ENCODE peak calls at places on chromosomes 12 and 14, in six cellular contexts. U, G, K, J, T and B are unnamed samples.

GRCh38 chr12:8564656-8565055 is 24.0 kb upstream of the CLEC4E start:
- DNase-seq in U (no peak), K (peak; percentile 6), T (no peak), G (no peak), J (no peak), B (no peak)

GRCh38 chr12:94263011-94263786 is 114.8 kb downstream of the PLXNC1 start:
- DNase-seq in J (no peak), K (no peak), T (peak; percentile 32), U (peak; percentile 80), G (no peak), B (peak; percentile 21)

GRCh38 chr14:106021832-106022231 is 495.4 kb downstream of the TMEM121 start:
- DNase-seq in J (no peak), K (no peak), T (no peak), G (no peak), U (no peak), B (no peak)

GRCh38 chr12:12433203-12433731 is 76.4 kb downstream of the BORCS5 start:
- DNase-seq in U (no peak), G (no peak), J (no peak), K (no peak), T (no peak), B (no peak)

GRCh38 chr12:121787063-121787774 is 6.3 kb downstream of the RHOF start:
- DNase-seq in T (no peak), G (no peak), J (no peak), K (peak; percentile 50), U (peak; percentile 51), B (peak; percentile 40)

GRCh38 chr14:74875941-74876913 is at the start of gene PROX2:
- DNase-seq in K (no peak), G (no peak), T (no peak), U (peak; percentile 47), J (no peak), B (peak; percentile 11)

GRCh38 chr12:114826233-114826632 is 142.3 kb upstream of the TBX3 start:
- DNase-seq in U (no peak), K (no peak), G (no peak), J (no peak), T (no peak), B (no peak)

GRCh38 chr12:113005759-113006158 is 27.4 kb downstream of the OAS2 start:
- DNase-seq in K (peak; percentile 20), T (no peak), U (no peak), J (peak; percentile 35), G (no peak), B (no peak)

GRCh38 chr12:12835378-12836145 is 22.4 kb downstream of the DDX47 start:
- DNase-seq in G (no peak), T (no peak), K (peak; percentile 71), J (peak; percentile 37), U (no peak), B (no peak)

GRCh38 chr12:82694970-82695369 is 8.3 kb downstream of the TMTC2 start:
- DNase-seq in T (no peak), U (no peak), K (no peak), J (no peak), G (no peak), B (no peak)

GRCh38 chr12:131351319-131352028 is 359.4 kb upstream of the SFSWAP start:
- DNase-seq in K (no peak), U (no peak), G (no peak), J (no peak), T (no peak), B (no peak)

GRCh38 chr14:75335588-75335987 is 57.0 kb downstream of the FOS start:
- DNase-seq in J (no peak), U (no peak), G (no peak), K (no peak), T (peak; percentile 58), B (no peak)

GRCh38 chr12:21831671-21832357 is 57.3 kb upstream of the KCNJ8 start:
- DNase-seq in K (no peak), U (no peak), T (no peak), J (no peak), G (peak; percentile 29), B (no peak)

GRCh38 chr12:98490491-98491453 is 24.6 kb upstream of the TMPO start:
- DNase-seq in K (peak; percentile 92), G (peak; percentile 85), U (peak; percentile 85), J (peak; percentile 68), T (peak; percentile 66), B (peak; percentile 79)

GRCh38 chr12:75560167-75560566 is 48.8 kb upstream of the KRR1 start:
- DNase-seq in J (peak; percentile 21), G (no peak), U (no peak), T (no peak), K (no peak), B (no peak)

GRCh38 chr14:28754209-28754985 is 12.2 kb upstream of the FOXG1 start:
- DNase-seq in U (no peak), K (peak; percentile 52), T (no peak), J (no peak), G (no peak), B (no peak)

GRCh38 chr12:19025582-19025981 is 104.0 kb upstream of the PLEKHA5 start:
- DNase-seq in U (no peak), K (no peak), J (no peak), T (no peak), G (no peak), B (no peak)

GRCh38 chr12:17335487-17335886 is 729.5 kb upstream of the LMO3 start:
- DNase-seq in K (no peak), G (no peak), T (no peak), J (no peak), U (no peak), B (no peak)

GRCh38 chr12:54358620-54358944 is 5.7 kb downstream of the GPR84 start:
- DNase-seq in U (no peak), K (no peak), G (no peak), J (no peak), T (no peak), B (no peak)

GRCh38 chr14:35416108-35416750 is 11.7 kb upstream of the NFKBIA start:
- DNase-seq in T (no peak), J (peak; percentile 15), U (peak; percentile 81), K (no peak), G (no peak), B (peak; percentile 43)

GRCh38 chr12:21371050-21371449 is 1.7 kb upstream of the IAPP start:
- DNase-seq in G (no peak), J (no peak), T (no peak), K (no peak), U (no peak), B (no peak)

GRCh38 chr12:27206801-27207502 is 37.1 kb upstream of the STK38L start:
- DNase-seq in U (no peak), T (no peak), K (no peak), G (no peak), J (no peak), B (no peak)

GRCh38 chr12:53005215-53005985 is 856 bp upstream of the EIF4B start:
- DNase-seq in K (no peak), T (no peak), U (peak; percentile 15), J (no peak), G (peak; percentile 29), B (no peak)

GRCh38 chr14:59085207-59085739 is 103.2 kb upstream of the DAAM1 start:
- DNase-seq in T (no peak), U (no peak), J (no peak), K (no peak), G (no peak), B (no peak)

GRCh38 chr14:86708846-86709339 is 1178.9 kb downstream of the FLRT2 start:
- DNase-seq in K (no peak), U (no peak), J (no peak), G (no peak), T (no peak), B (no peak)

GRCh38 chr12:42960087-42960527 is 370.6 kb upstream of the PRICKLE1 start:
- DNase-seq in T (no peak), J (no peak), K (no peak), U (no peak), G (no peak), B (no peak)

GRCh38 chr12:122190842-122191668 is 8.1 kb downstream of the LRRC43 start:
- DNase-seq in G (no peak), T (no peak), K (peak; percentile 86), U (peak; percentile 78), J (peak; percentile 72), B (peak; percentile 36)

GRCh38 chr14:63457498-63457897 is 85.7 kb downstream of the PPP2R5E start:
- DNase-seq in U (no peak), K (no peak), T (no peak), J (no peak), G (no peak), B (no peak)

GRCh38 chr14:102255401-102256190 is 49.4 kb downstream of the MOK start:
- DNase-seq in G (peak; percentile 64), J (no peak), U (no peak), T (no peak), K (peak; percentile 50), B (no peak)

GRCh38 chr12:25364529-25365339 is 114.0 kb upstream of the KRAS start:
- DNase-seq in K (no peak), T (no peak), J (no peak), G (no peak), U (peak; percentile 55), B (no peak)

GRCh38 chr14:69154779-69155178 is 1.9 kb upstream of the DCAF5 start:
- DNase-seq in J (no peak), U (no peak), K (no peak), T (no peak), G (no peak), B (no peak)

GRCh38 chr14:87052646-87053225 is 940.2 kb downstream of the GALC start:
- DNase-seq in K (no peak), T (no peak), G (no peak), U (no peak), J (no peak), B (no peak)